ENCODE peak calls at places on chromosome 14, in four cellular contexts. Q is mammary epithelial cell, U is neural progenitor cell, H is H1. Y is an unnamed sample. For H3K79me2, the result is how much of the 10 kb centered on the place peaks cover.

GRCh38 chr14:43145361-43145760 is 1361.7 kb downstream of the FSCB start:
- DNase-seq in Q (no peak), U (no peak), H (no peak), Y (no peak)

GRCh38 chr14:100289916-100290606 is 16.2 kb downstream of the SLC25A29 start:
- DNase-seq in Q (no peak), U (no peak), H (no peak), Y (no peak)

GRCh38 chr14:69318241-69318640 is 58.3 kb downstream of the GALNT16 start:
- DNase-seq in Q (no peak), U (no peak), H (no peak), Y (no peak)

GRCh38 chr14:95690815-95691214 is 4.6 kb downstream of the TCL1B start:
- DNase-seq in Q (no peak), U (no peak), H (no peak), Y (no peak)

GRCh38 chr14:104110491-104111209 is 25.1 kb downstream of the ASPG start:
- DNase-seq in Q (no peak), U (no peak), H (no peak), Y (no peak)

GRCh38 chr14:99707921-99708320 is 23.8 kb downstream of the CYP46A1 start:
- DNase-seq in Q (no peak), U (no peak), H (no peak), Y (no peak)

GRCh38 chr14:54711812-54712211 is 144.9 kb downstream of the SAMD4A start:
- DNase-seq in Q (no peak), U (no peak), H (no peak), Y (no peak)

GRCh38 chr14:98931911-98932310 is 340.1 kb downstream of the BCL11B start:
- DNase-seq in Q (no peak), U (no peak), H (no peak), Y (no peak)

GRCh38 chr14:94009767-94010166 is 12.7 kb downstream of the CCDC197 start:
- DNase-seq in Q (peak), U (no peak), H (no peak), Y (no peak)

GRCh38 chr14:90109858-90110257 is 48.1 kb downstream of the KCNK13 start:
- DNase-seq in Q (no peak), U (peak), H (peak), Y (peak)

GRCh38 chr14:54177861-54178591 is 218.8 kb upstream of the CDKN3 start:
- DNase-seq in Q (no peak), U (no peak), H (no peak), Y (no peak)

GRCh38 chr14:74867673-74868072 is 8.3 kb downstream of the PROX2 start:
- DNase-seq in Q (no peak), U (no peak), H (no peak), Y (no peak)

GRCh38 chr14:32472512-32473472 is 143.7 kb downstream of the AKAP6 start:
- DNase-seq in Q (peak), U (peak), H (no peak), Y (peak)

GRCh38 chr14:74049886-74050495 is 30.8 kb downstream of the BBOF1 start:
- DNase-seq in Q (no peak), U (no peak), H (no peak), Y (no peak)

GRCh38 chr14:83520837-83521236 is 1987.2 kb upstream of the SEL1L start:
- DNase-seq in Q (no peak), U (no peak), H (no peak), Y (no peak)

GRCh38 chr14:68282479-68283377 is 463.1 kb downstream of the RAD51B start:
- DNase-seq in Q (no peak), U (no peak), H (no peak), Y (peak)

GRCh38 chr14:103628684-103629502 is at the start of gene KLC1:
- DNase-seq in Q (peak), U (peak), H (no peak), Y (no peak)

GRCh38 chr14:33357225-33358010 is 418.7 kb downstream of the NPAS3 start:
- DNase-seq in Q (no peak), U (no peak), H (no peak), Y (no peak)

GRCh38 chr14:61609143-61609851 is 86.0 kb upstream of the HIF1A start:
- DNase-seq in Q (peak), U (peak), H (peak), Y (peak)
- H3K4me3 ChIP-seq in Q (no peak), U (no peak), H (no peak), Y (peak)

GRCh38 chr14:51044961-51045360 is 49.9 kb downstream of the TRIM9 start:
- DNase-seq in Q (no peak), U (no peak), H (no peak), Y (no peak)
- H3K79me2 ChIP-seq in Q (under half), U (under half), H (under half), Y (under half)

GRCh38 chr14:77305696-77306095 is 15.0 kb downstream of the POMT2 start:
- DNase-seq in Q (no peak), U (no peak), H (no peak), Y (no peak)
- H3K4me3 ChIP-seq in Q (no peak), U (no peak), H (no peak), Y (no peak)

GRCh38 chr14:22010532-22011242 is 337.1 kb upstream of the OR4E1 start:
- DNase-seq in Q (no peak), U (no peak), H (no peak), Y (no peak)
- H3K79me2 ChIP-seq in Q (under half), U (under half), H (under half), Y (under half)

GRCh38 chr14:62076825-62077660 is 314.8 kb downstream of the SNAPC1 start:
- DNase-seq in Q (no peak), U (peak), H (no peak), Y (no peak)
- H3K4me3 ChIP-seq in Q (no peak), U (no peak), H (no peak), Y (no peak)

DNA sequence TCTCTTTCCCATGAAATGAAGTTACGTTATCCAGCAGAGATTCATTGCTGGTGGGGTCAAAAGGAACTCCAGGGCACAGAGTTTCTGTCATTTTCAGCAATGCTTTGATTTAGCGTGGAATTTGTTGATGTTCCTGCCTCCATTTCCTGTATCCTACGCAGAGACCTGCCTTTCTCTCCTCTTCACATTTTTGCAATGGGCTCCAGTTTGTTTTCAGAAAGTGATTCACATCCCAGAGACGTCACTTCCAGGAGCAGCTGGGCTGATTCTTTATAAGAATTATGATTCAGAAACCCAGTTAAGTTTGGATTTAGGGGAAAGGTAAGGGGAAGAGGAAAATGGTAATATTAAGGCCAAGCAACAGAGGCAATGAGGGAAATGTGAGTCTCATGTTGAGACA is 11.6 kb downstream of the RNASE10 start:
- DNase-seq in Q (peak), U (no peak), H (no peak), Y (no peak)
- H3K79me2 ChIP-seq in Q (under half), U (under half), H (under half), Y (under half)

Y was measured in HepG2.